ENCODE peak calls at places on chromosomes 1 and 21, in nine cellular contexts. T is right atrium auricular region; E is CD8-positive, alpha-beta memory T cell; I is GM23248; S is substantia nigra; P is AG04450; U is esophagus squamous epithelium; K is H9; R is GM23338. D is an unnamed sample.

GRCh38 chr1:213649373-213649772 is 338.4 kb upstream of the PROX1 start:
- DNase-seq in I (no peak), E (no peak), P (no peak), U (no peak), K (no peak), T (no peak), S (no peak), R (no peak), D (no peak)

GRCh38 chr1:66330711-66331110 is 203.2 kb upstream of the SGIP1 start:
- DNase-seq in S (no peak), T (no peak), K (no peak), U (no peak), P (peak; percentile 33), R (no peak), I (peak; percentile 25), E (no peak), D (no peak)

GRCh38 chr21:41720250-41720649 is 46.6 kb downstream of the RIPK4 start:
- DNase-seq in E (no peak), K (no peak), P (no peak), T (no peak), U (no peak), I (no peak), S (no peak), R (no peak), D (no peak)

GRCh38 chr1:10679521-10680220 is 116.8 kb downstream of the CASZ1 start:
- DNase-seq in I (peak; percentile 57), T (no peak), P (peak; percentile 11), R (peak; percentile 98), S (no peak), K (peak; percentile 91), E (no peak), U (no peak), D (no peak)

GRCh38 chr1:53145619-53145941 is 3.1 kb upstream of the SLC1A7 start:
- DNase-seq in K (no peak), T (no peak), E (no peak), S (no peak), U (no peak), P (no peak), R (no peak), I (no peak), D (no peak)

GRCh38 chr1:60118119-60118518 is 44.5 kb upstream of the C1orf87 start:
- DNase-seq in I (peak; percentile 66), P (no peak), E (no peak), S (no peak), K (no peak), R (no peak), T (no peak), U (no peak), D (no peak)

GRCh38 chr1:94731891-94732290 is 88.3 kb upstream of the SLC44A3 start:
- DNase-seq in E (no peak), U (no peak), R (no peak), I (peak; percentile 42), S (no peak), P (no peak), T (no peak), K (no peak), D (no peak)

GRCh38 chr1:55212349-55213028 is 2.7 kb downstream of the USP24 start:
- DNase-seq in K (no peak), S (no peak), T (no peak), E (no peak), R (peak; percentile 40), U (no peak), P (no peak), I (no peak), D (no peak)

GRCh38 chr1:174682419-174683008 is 234.8 kb downstream of the GPR52 start:
- DNase-seq in T (no peak), R (no peak), U (no peak), P (peak; percentile 72), I (peak; percentile 52), K (no peak), E (no peak), S (no peak), D (no peak)

GRCh38 chr1:92749024-92749634 is 35.8 kb downstream of the EVI5 start:
- DNase-seq in E (no peak), I (peak; percentile 84), U (no peak), K (peak; percentile 44), T (no peak), S (peak; percentile 29), R (peak; percentile 82), P (no peak), D (no peak)

GRCh38 chr1:100941098-100941527 is 45.2 kb downstream of the SLC30A7 start:
- DNase-seq in S (no peak), R (no peak), E (no peak), K (no peak), P (no peak), T (no peak), I (no peak), U (no peak), D (no peak)

GRCh38 chr1:38455829-38456563 is 403.6 kb downstream of the RRAGC start:
- DNase-seq in R (no peak), P (no peak), I (no peak), S (no peak), T (no peak), U (no peak), K (no peak), E (no peak), D (no peak)

GRCh38 chr1:33576821-33577599 is 104.6 kb downstream of the ZSCAN20 start:
- DNase-seq in R (no peak), P (no peak), K (no peak), S (no peak), T (no peak), U (no peak), I (no peak), E (no peak), D (no peak)

GRCh38 chr1:37763791-37764741 is 854 bp downstream of the EPHA10 start:
- DNase-seq in S (no peak), U (no peak), K (peak; percentile 81), T (no peak), R (peak; percentile 95), E (no peak), P (peak; percentile 6), I (peak; percentile 65), D (no peak)

GRCh38 chr1:42170779-42171621 is 6.5 kb upstream of the GUCA2A start:
- DNase-seq in S (no peak), K (no peak), T (no peak), U (no peak), R (no peak), I (no peak), E (no peak), P (no peak), D (no peak)

GRCh38 chr1:238960071-238960470 is 426.3 kb upstream of the CHRM3 start:
- DNase-seq in T (no peak), S (no peak), E (no peak), R (no peak), P (no peak), U (no peak), K (no peak), I (peak; percentile 36), D (no peak)

GRCh38 chr1:204104331-204105222 is 31.7 kb downstream of the SOX13 start:
- DNase-seq in K (no peak), T (no peak), R (no peak), U (no peak), E (no peak), I (peak; percentile 34), P (no peak), S (no peak), D (no peak)

GRCh38 chr1:204106825-204107224 is 33.9 kb downstream of the SOX13 start:
- DNase-seq in I (no peak), T (no peak), U (no peak), E (no peak), R (no peak), P (no peak), K (no peak), S (no peak), D (no peak)

GRCh38 chr1:204110894-204111633 is 38.1 kb downstream of the SOX13 start:
- DNase-seq in U (no peak), I (no peak), E (no peak), K (no peak), R (peak; percentile 60), T (no peak), S (no peak), P (no peak), D (no peak)

GRCh38 chr1:204107892-204108291 is 35.0 kb downstream of the SOX13 start:
- DNase-seq in R (no peak), P (no peak), I (no peak), S (no peak), K (no peak), U (no peak), E (no peak), T (no peak), D (no peak)

GRCh38 chr1:204108312-204109141 is 35.6 kb downstream of the SOX13 start:
- DNase-seq in E (no peak), T (no peak), R (peak; percentile 96), U (no peak), K (peak; percentile 79), P (no peak), S (no peak), I (no peak), D (no peak)
- H3K27ac ChIP-seq in E (no peak overlapping the region), T (no peak overlapping the region), R (peak overlapping the region; percentile 78), U (peak overlapping the region; percentile 60), K (no peak overlapping the region), P (no peak overlapping the region), S (peak overlapping the region; percentile 57), I (no peak overlapping the region), D (no peak overlapping the region)

DNA sequence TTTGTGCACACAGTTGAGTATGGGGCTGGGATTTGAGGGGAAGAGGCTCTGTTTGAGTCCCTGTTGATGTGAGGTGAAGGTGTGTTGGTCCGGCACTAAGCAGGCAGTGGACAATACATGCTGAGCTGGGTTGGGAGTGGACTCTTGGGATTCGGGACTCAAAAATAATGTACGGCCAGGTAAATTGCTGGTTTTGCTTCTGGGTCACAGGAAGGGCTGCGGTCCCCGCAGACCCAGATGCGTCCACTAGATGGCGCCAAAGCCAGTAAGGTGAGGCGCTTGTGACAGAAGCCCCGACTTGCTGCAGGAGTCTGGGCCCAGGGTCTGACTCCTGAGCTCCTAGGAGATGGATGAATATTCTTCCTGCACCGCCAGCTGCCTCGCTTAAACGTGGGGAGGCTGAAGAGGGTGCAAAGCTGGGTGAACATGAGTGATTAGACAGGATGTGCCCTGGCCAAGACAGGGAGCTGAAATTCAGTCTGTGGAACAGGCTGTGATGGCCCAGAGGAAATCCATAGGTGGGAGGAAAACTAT is 61.4 kb downstream of the ACBD3 start:
- DNase-seq in E (peak; percentile 80), I (peak; percentile 72), R (peak; percentile 92), T (peak; percentile 89), P (peak; percentile 44), K (peak; percentile 92), U (no peak), S (peak; percentile 69), D (peak; percentile 86)
- H3K27ac ChIP-seq in E (no peak overlapping the region), I (no peak overlapping the region), R (no peak overlapping the region), T (no peak overlapping the region), P (no peak overlapping the region), K (no peak overlapping the region), U (peak overlapping the region; percentile 91), S (no peak overlapping the region), D (no peak overlapping the region)

DNA sequence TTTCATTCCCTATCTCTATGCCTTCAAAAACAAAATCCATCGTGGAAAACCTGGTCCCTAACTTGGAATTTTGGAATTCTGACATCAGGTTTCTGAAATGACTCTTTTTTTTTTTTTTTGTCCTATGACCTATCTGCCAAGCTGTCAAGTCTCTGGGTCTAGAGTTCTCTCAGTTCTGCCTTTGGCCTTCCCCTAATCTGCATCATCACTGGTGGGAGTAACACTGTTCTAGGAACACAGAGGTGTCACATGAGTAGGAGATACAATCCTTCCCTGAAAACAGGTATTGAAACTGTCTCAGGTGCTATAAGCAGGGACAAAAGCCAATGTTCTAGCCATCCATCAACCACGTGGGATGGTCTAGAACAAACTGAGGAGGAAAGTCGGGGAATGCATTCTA is 142.0 kb upstream of the ATP1B1 start:
- DNase-seq in T (no peak), P (no peak), R (no peak), E (no peak), S (no peak), K (no peak), U (no peak), I (no peak), D (no peak)
- H3K27ac ChIP-seq in T (no peak overlapping the region), P (no peak overlapping the region), R (no peak overlapping the region), E (no peak overlapping the region), S (no peak overlapping the region), K (no peak overlapping the region), U (no peak overlapping the region), I (no peak overlapping the region), D (no peak overlapping the region)

GRCh38 chr1:177256153-177256814 is 85.5 kb downstream of the BRINP2 start:
- DNase-seq in R (peak; percentile 87), E (no peak), T (no peak), U (no peak), K (peak; percentile 79), I (peak; percentile 89), S (peak; percentile 52), P (peak; percentile 42), D (peak; percentile 70)
- H3K27ac ChIP-seq in R (no peak overlapping the region), E (no peak overlapping the region), T (no peak overlapping the region), U (no peak overlapping the region), K (no peak overlapping the region), I (no peak overlapping the region), S (peak overlapping the region; percentile 64), P (no peak overlapping the region), D (no peak overlapping the region)

D was measured in right lobe of liver.